ENCODE peak calls at places on chromosome 13, in seven cellular contexts. D is astrocyte, W is endothelial cell, Z is H4, N is left kidney, P is fibroblast of lung, I is NCI-H345. G is an unnamed sample.
A peak's percentile ranks its signal among the peaks of the same experiment; 100 is the strongest.

GRCh38 chr13:72255908-72256307 is 388.9 kb upstream of the DACH1 start:
- DNase-seq in D (peak; percentile 51), W (peak; percentile 56), Z (peak; percentile 42), N (peak; percentile 73), P (peak; percentile 56), I (peak; percentile 39), G (no peak)

GRCh38 chr13:99256709-99257108 is 1.5 kb downstream of the GPR18 start:
- DNase-seq in D (peak; percentile 79), W (no peak), Z (no peak), N (no peak), P (peak; percentile 81), I (no peak), G (no peak)

GRCh38 chr13:23432589-23432988 is 913 bp downstream of the SACS start:
- DNase-seq in D (no peak), W (no peak), Z (no peak), N (peak; percentile 14), P (peak; percentile 18), I (no peak), G (no peak)

GRCh38 chr13:21872795-21873194 is 201.9 kb downstream of the FGF9 start:
- DNase-seq in D (no peak), W (no peak), Z (no peak), N (no peak), P (no peak), I (no peak), G (no peak)

GRCh38 chr13:60655268-60655667 is 258.2 kb downstream of the TDRD3 start:
- DNase-seq in D (no peak), W (no peak), Z (no peak), N (peak; percentile 85), P (no peak), I (peak; percentile 5), G (no peak)

GRCh38 chr13:75736132-75736531 is 100.0 kb downstream of the LMO7 start:
- DNase-seq in D (no peak), W (no peak), Z (no peak), N (no peak), P (no peak), I (no peak), G (no peak)

GRCh38 chr13:101942535-101943157 is 459.2 kb downstream of the FGF14 start:
- DNase-seq in D (no peak), W (no peak), Z (no peak), N (peak; percentile 21), P (no peak), I (no peak), G (no peak)

GRCh38 chr13:52061587-52061986 is 37.1 kb downstream of the UTP14C start:
- DNase-seq in D (peak; percentile 30), W (no peak), Z (no peak), N (no peak), P (peak; percentile 46), I (no peak), G (no peak)

GRCh38 chr13:24208314-24208713 is 47.8 kb downstream of the SPATA13 start:
- DNase-seq in D (peak; percentile 86), W (no peak), Z (peak; percentile 29), N (no peak), P (peak; percentile 90), I (no peak), G (no peak)

GRCh38 chr13:30832845-30833332 is 73.2 kb upstream of the MEDAG start:
- DNase-seq in D (peak; percentile 68), W (no peak), Z (peak; percentile 87), N (peak; percentile 95), P (peak; percentile 80), I (peak; percentile 93), G (no peak)

GRCh38 chr13:26540319-26540718 is 17.2 kb upstream of the WASF3 start:
- DNase-seq in D (no peak), W (no peak), Z (no peak), N (no peak), P (no peak), I (no peak), G (no peak)

GRCh38 chr13:24196593-24197197 is 36.2 kb downstream of the SPATA13 start:
- DNase-seq in D (no peak), W (no peak), Z (no peak), N (no peak), P (no peak), I (no peak), G (no peak)

GRCh38 chr13:97977376-97977705 is 23.9 kb downstream of the IPO5 start:
- DNase-seq in D (no peak), W (no peak), Z (no peak), N (no peak), P (peak; percentile 11), I (no peak), G (no peak)

GRCh38 chr13:44899967-44900366 is 89.3 kb downstream of the NUFIP1 start:
- DNase-seq in D (no peak), W (no peak), Z (no peak), N (no peak), P (no peak), I (peak; percentile 88), G (no peak)

GRCh38 chr13:30846311-30846710 is 59.8 kb upstream of the MEDAG start:
- DNase-seq in D (peak; percentile 92), W (no peak), Z (no peak), N (no peak), P (peak; percentile 92), I (no peak), G (no peak)

GRCh38 chr13:100131863-100132574 is 43.1 kb downstream of the PCCA start:
- DNase-seq in D (peak; percentile 95), W (no peak), Z (peak; percentile 58), N (no peak), P (peak; percentile 96), I (no peak), G (no peak)

GRCh38 chr13:69660155-69660554 is 447.5 kb upstream of the ATXN8OS start:
- DNase-seq in D (no peak), W (no peak), Z (no peak), N (no peak), P (no peak), I (no peak), G (no peak)

GRCh38 chr13:113798200-113798811 is 39.3 kb downstream of the TMEM255B start:
- DNase-seq in D (no peak), W (no peak), Z (no peak), N (no peak), P (no peak), I (no peak), G (no peak)

GRCh38 chr13:102972191-102972590 is 94.0 kb downstream of the SLC10A2 start:
- DNase-seq in D (no peak), W (no peak), Z (no peak), N (no peak), P (no peak), I (no peak), G (no peak)

GRCh38 chr13:71605744-71606143 is 261.3 kb downstream of the DACH1 start:
- DNase-seq in D (no peak), W (no peak), Z (no peak), N (no peak), P (no peak), I (no peak), G (no peak)

GRCh38 chr13:65292488-65292901 is 1937.6 kb downstream of the PCDH9 start:
- DNase-seq in D (peak; percentile 83), W (no peak), Z (peak; percentile 4), N (peak; percentile 22), P (peak; percentile 87), I (peak; percentile 4), G (no peak)

G was measured in B cell.